ENCODE peak calls at places on chromosomes 11 and 22, in eight cellular contexts. One of them, this sample, is unnamed.

GRCh38 chr11:134509381-134510068 is 97.5 kb upstream of the B3GAT1 start:
- DNase-seq in SK-MEL-5: no peak
- DNase-seq in AG08395: no peak
- DNase-seq in stimulated activated CD8-positive, alpha-beta memory T cell treated with anti-CD3 and anti-CD28 coated beads, Interleukin-15, amount 100 ng/mL, for 4 hours: no peak
- DNase-seq in epithelial cell of prostate: no peak
- DNase-seq in stimulated activated CD4-positive, alpha-beta T cell treated with anti-CD3 and anti-CD28 coated beads, Interleukin-12 subunit alpha, Interleukin-12 subunit beta, amount 100 ng/mL, for 24 hours: no peak
- DNase-seq in effector memory CD4-positive, alpha-beta T cell: no peak
- DNase-seq in GM13976: no peak
- DNase-seq in this sample: no peak

GRCh38 chr22:45159652-45160462 is 3.9 kb upstream of the NUP50 start:
- DNase-seq in effector memory CD4-positive, alpha-beta T cell: no peak
- DNase-seq in GM13976: no peak
- DNase-seq in stimulated activated CD8-positive, alpha-beta memory T cell treated with anti-CD3 and anti-CD28 coated beads, Interleukin-15, amount 100 ng/mL, for 4 hours: no peak
- DNase-seq in SK-MEL-5: peak
- DNase-seq in epithelial cell of prostate: no peak
- DNase-seq in AG08395: no peak
- DNase-seq in stimulated activated CD4-positive, alpha-beta T cell treated with anti-CD3 and anti-CD28 coated beads, Interleukin-12 subunit alpha, Interleukin-12 subunit beta, amount 100 ng/mL, for 24 hours: no peak
- DNase-seq in this sample: no peak

GRCh38 chr11:11661356-11662040 is 39.7 kb upstream of the GALNT18 start:
- DNase-seq in GM13976: no peak
- DNase-seq in stimulated activated CD4-positive, alpha-beta T cell treated with anti-CD3 and anti-CD28 coated beads, Interleukin-12 subunit alpha, Interleukin-12 subunit beta, amount 100 ng/mL, for 24 hours: no peak
- DNase-seq in effector memory CD4-positive, alpha-beta T cell: no peak
- DNase-seq in stimulated activated CD8-positive, alpha-beta memory T cell treated with anti-CD3 and anti-CD28 coated beads, Interleukin-15, amount 100 ng/mL, for 4 hours: no peak
- DNase-seq in epithelial cell of prostate: no peak
- DNase-seq in AG08395: no peak
- DNase-seq in SK-MEL-5: no peak
- DNase-seq in this sample: no peak

GRCh38 chr11:123308077-123308476 is 113.0 kb upstream of the CLMP start:
- DNase-seq in AG08395: peak
- DNase-seq in stimulated activated CD8-positive, alpha-beta memory T cell treated with anti-CD3 and anti-CD28 coated beads, Interleukin-15, amount 100 ng/mL, for 4 hours: no peak
- DNase-seq in SK-MEL-5: no peak
- DNase-seq in epithelial cell of prostate: no peak
- DNase-seq in GM13976: no peak
- DNase-seq in stimulated activated CD4-positive, alpha-beta T cell treated with anti-CD3 and anti-CD28 coated beads, Interleukin-12 subunit alpha, Interleukin-12 subunit beta, amount 100 ng/mL, for 24 hours: no peak
- DNase-seq in effector memory CD4-positive, alpha-beta T cell: no peak
- DNase-seq in this sample: no peak

GRCh38 chr22:31585161-31585859 is 76.7 kb downstream of the PISD start:
- DNase-seq in SK-MEL-5: no peak
- DNase-seq in stimulated activated CD8-positive, alpha-beta memory T cell treated with anti-CD3 and anti-CD28 coated beads, Interleukin-15, amount 100 ng/mL, for 4 hours: no peak
- DNase-seq in GM13976: no peak
- DNase-seq in epithelial cell of prostate: no peak
- DNase-seq in stimulated activated CD4-positive, alpha-beta T cell treated with anti-CD3 and anti-CD28 coated beads, Interleukin-12 subunit alpha, Interleukin-12 subunit beta, amount 100 ng/mL, for 24 hours: no peak
- DNase-seq in AG08395: peak
- DNase-seq in effector memory CD4-positive, alpha-beta T cell: no peak
- DNase-seq in this sample: no peak

GRCh38 chr11:126115253-126115540 is 52.5 kb upstream of the CDON start:
- DNase-seq in epithelial cell of prostate: no peak
- DNase-seq in GM13976: no peak
- DNase-seq in AG08395: no peak
- DNase-seq in stimulated activated CD8-positive, alpha-beta memory T cell treated with anti-CD3 and anti-CD28 coated beads, Interleukin-15, amount 100 ng/mL, for 4 hours: no peak
- DNase-seq in effector memory CD4-positive, alpha-beta T cell: no peak
- DNase-seq in stimulated activated CD4-positive, alpha-beta T cell treated with anti-CD3 and anti-CD28 coated beads, Interleukin-12 subunit alpha, Interleukin-12 subunit beta, amount 100 ng/mL, for 24 hours: no peak
- DNase-seq in SK-MEL-5: no peak
- DNase-seq in this sample: peak

GRCh38 chr11:46438211-46438610 is 46.6 kb upstream of the CHRM4 start:
- DNase-seq in stimulated activated CD8-positive, alpha-beta memory T cell treated with anti-CD3 and anti-CD28 coated beads, Interleukin-15, amount 100 ng/mL, for 4 hours: no peak
- DNase-seq in GM13976: no peak
- DNase-seq in effector memory CD4-positive, alpha-beta T cell: no peak
- DNase-seq in SK-MEL-5: no peak
- DNase-seq in AG08395: no peak
- DNase-seq in epithelial cell of prostate: no peak
- DNase-seq in stimulated activated CD4-positive, alpha-beta T cell treated with anti-CD3 and anti-CD28 coated beads, Interleukin-12 subunit alpha, Interleukin-12 subunit beta, amount 100 ng/mL, for 24 hours: no peak
- DNase-seq in this sample: no peak

GRCh38 chr11:122101625-122102291 is 14.3 kb downstream of the BLID start:
- DNase-seq in stimulated activated CD4-positive, alpha-beta T cell treated with anti-CD3 and anti-CD28 coated beads, Interleukin-12 subunit alpha, Interleukin-12 subunit beta, amount 100 ng/mL, for 24 hours: no peak
- DNase-seq in SK-MEL-5: peak
- DNase-seq in stimulated activated CD8-positive, alpha-beta memory T cell treated with anti-CD3 and anti-CD28 coated beads, Interleukin-15, amount 100 ng/mL, for 4 hours: no peak
- DNase-seq in AG08395: peak
- DNase-seq in effector memory CD4-positive, alpha-beta T cell: no peak
- DNase-seq in epithelial cell of prostate: no peak
- DNase-seq in GM13976: no peak
- DNase-seq in this sample: no peak

GRCh38 chr11:15969701-15970329 is 386.5 kb downstream of the SOX6 start:
- DNase-seq in stimulated activated CD4-positive, alpha-beta T cell treated with anti-CD3 and anti-CD28 coated beads, Interleukin-12 subunit alpha, Interleukin-12 subunit beta, amount 100 ng/mL, for 24 hours: no peak
- DNase-seq in effector memory CD4-positive, alpha-beta T cell: no peak
- DNase-seq in GM13976: no peak
- DNase-seq in epithelial cell of prostate: peak
- DNase-seq in stimulated activated CD8-positive, alpha-beta memory T cell treated with anti-CD3 and anti-CD28 coated beads, Interleukin-15, amount 100 ng/mL, for 4 hours: no peak
- DNase-seq in AG08395: peak
- DNase-seq in SK-MEL-5: peak
- DNase-seq in this sample: no peak

GRCh38 chr11:36493332-36493731 is 16.7 kb downstream of the TRAF6 start:
- DNase-seq in AG08395: no peak
- DNase-seq in GM13976: no peak
- DNase-seq in epithelial cell of prostate: no peak
- DNase-seq in effector memory CD4-positive, alpha-beta T cell: no peak
- DNase-seq in stimulated activated CD4-positive, alpha-beta T cell treated with anti-CD3 and anti-CD28 coated beads, Interleukin-12 subunit alpha, Interleukin-12 subunit beta, amount 100 ng/mL, for 24 hours: no peak
- DNase-seq in SK-MEL-5: no peak
- DNase-seq in stimulated activated CD8-positive, alpha-beta memory T cell treated with anti-CD3 and anti-CD28 coated beads, Interleukin-15, amount 100 ng/mL, for 4 hours: no peak
- DNase-seq in this sample: no peak

GRCh38 chr11:27876209-27876775 is 176.0 kb upstream of the BDNF start:
- DNase-seq in stimulated activated CD8-positive, alpha-beta memory T cell treated with anti-CD3 and anti-CD28 coated beads, Interleukin-15, amount 100 ng/mL, for 4 hours: no peak
- DNase-seq in epithelial cell of prostate: no peak
- DNase-seq in GM13976: no peak
- DNase-seq in SK-MEL-5: no peak
- DNase-seq in stimulated activated CD4-positive, alpha-beta T cell treated with anti-CD3 and anti-CD28 coated beads, Interleukin-12 subunit alpha, Interleukin-12 subunit beta, amount 100 ng/mL, for 24 hours: no peak
- DNase-seq in AG08395: no peak
- DNase-seq in effector memory CD4-positive, alpha-beta T cell: no peak
- DNase-seq in this sample: no peak

GRCh38 chr11:2383823-2384722 is 7.0 kb downstream of the CD81 start:
- DNase-seq in stimulated activated CD4-positive, alpha-beta T cell treated with anti-CD3 and anti-CD28 coated beads, Interleukin-12 subunit alpha, Interleukin-12 subunit beta, amount 100 ng/mL, for 24 hours: no peak
- DNase-seq in stimulated activated CD8-positive, alpha-beta memory T cell treated with anti-CD3 and anti-CD28 coated beads, Interleukin-15, amount 100 ng/mL, for 4 hours: no peak
- DNase-seq in AG08395: no peak
- DNase-seq in epithelial cell of prostate: no peak
- DNase-seq in SK-MEL-5: peak
- DNase-seq in GM13976: peak
- DNase-seq in effector memory CD4-positive, alpha-beta T cell: peak
- DNase-seq in this sample: no peak

GRCh38 chr22:28497188-28497587 is 182.5 kb downstream of the TTC28 start:
- DNase-seq in AG08395: peak
- DNase-seq in SK-MEL-5: no peak
- DNase-seq in GM13976: no peak
- DNase-seq in stimulated activated CD8-positive, alpha-beta memory T cell treated with anti-CD3 and anti-CD28 coated beads, Interleukin-15, amount 100 ng/mL, for 4 hours: no peak
- DNase-seq in epithelial cell of prostate: no peak
- DNase-seq in effector memory CD4-positive, alpha-beta T cell: no peak
- DNase-seq in stimulated activated CD4-positive, alpha-beta T cell treated with anti-CD3 and anti-CD28 coated beads, Interleukin-12 subunit alpha, Interleukin-12 subunit beta, amount 100 ng/mL, for 24 hours: no peak
- DNase-seq in this sample: no peak

GRCh38 chr11:3639841-3640240 is 2.0 kb downstream of the ART5 start:
- DNase-seq in AG08395: no peak
- DNase-seq in SK-MEL-5: no peak
- DNase-seq in effector memory CD4-positive, alpha-beta T cell: no peak
- DNase-seq in epithelial cell of prostate: no peak
- DNase-seq in GM13976: no peak
- DNase-seq in stimulated activated CD4-positive, alpha-beta T cell treated with anti-CD3 and anti-CD28 coated beads, Interleukin-12 subunit alpha, Interleukin-12 subunit beta, amount 100 ng/mL, for 24 hours: no peak
- DNase-seq in stimulated activated CD8-positive, alpha-beta memory T cell treated with anti-CD3 and anti-CD28 coated beads, Interleukin-15, amount 100 ng/mL, for 4 hours: no peak
- DNase-seq in this sample: no peak

GRCh38 chr11:64856382-64857227 is 12.2 kb upstream of the CDC42BPG start:
- DNase-seq in SK-MEL-5: no peak
- DNase-seq in epithelial cell of prostate: no peak
- DNase-seq in stimulated activated CD4-positive, alpha-beta T cell treated with anti-CD3 and anti-CD28 coated beads, Interleukin-12 subunit alpha, Interleukin-12 subunit beta, amount 100 ng/mL, for 24 hours: no peak
- DNase-seq in AG08395: peak
- DNase-seq in effector memory CD4-positive, alpha-beta T cell: peak
- DNase-seq in stimulated activated CD8-positive, alpha-beta memory T cell treated with anti-CD3 and anti-CD28 coated beads, Interleukin-15, amount 100 ng/mL, for 4 hours: no peak
- DNase-seq in GM13976: no peak
- DNase-seq in this sample: no peak

GRCh38 chr11:70073881-70074371 is 4.2 kb upstream of the ANO1 start:
- DNase-seq in effector memory CD4-positive, alpha-beta T cell: no peak
- DNase-seq in stimulated activated CD8-positive, alpha-beta memory T cell treated with anti-CD3 and anti-CD28 coated beads, Interleukin-15, amount 100 ng/mL, for 4 hours: no peak
- DNase-seq in AG08395: no peak
- DNase-seq in GM13976: peak
- DNase-seq in SK-MEL-5: no peak
- DNase-seq in stimulated activated CD4-positive, alpha-beta T cell treated with anti-CD3 and anti-CD28 coated beads, Interleukin-12 subunit alpha, Interleukin-12 subunit beta, amount 100 ng/mL, for 24 hours: no peak
- DNase-seq in epithelial cell of prostate: no peak
- DNase-seq in this sample: no peak

GRCh38 chr11:942853-943252 is 17.2 kb downstream of the AP2A2 start:
- DNase-seq in SK-MEL-5: no peak
- DNase-seq in GM13976: no peak
- DNase-seq in effector memory CD4-positive, alpha-beta T cell: no peak
- DNase-seq in AG08395: peak
- DNase-seq in stimulated activated CD4-positive, alpha-beta T cell treated with anti-CD3 and anti-CD28 coated beads, Interleukin-12 subunit alpha, Interleukin-12 subunit beta, amount 100 ng/mL, for 24 hours: no peak
- DNase-seq in epithelial cell of prostate: no peak
- DNase-seq in stimulated activated CD8-positive, alpha-beta memory T cell treated with anti-CD3 and anti-CD28 coated beads, Interleukin-15, amount 100 ng/mL, for 4 hours: no peak
- DNase-seq in this sample: no peak

GRCh38 chr11:71843858-71844257 is 10.9 kb downstream of the DEFB108B start:
- DNase-seq in stimulated activated CD8-positive, alpha-beta memory T cell treated with anti-CD3 and anti-CD28 coated beads, Interleukin-15, amount 100 ng/mL, for 4 hours: no peak
- DNase-seq in stimulated activated CD4-positive, alpha-beta T cell treated with anti-CD3 and anti-CD28 coated beads, Interleukin-12 subunit alpha, Interleukin-12 subunit beta, amount 100 ng/mL, for 24 hours: no peak
- DNase-seq in SK-MEL-5: no peak
- DNase-seq in GM13976: no peak
- DNase-seq in effector memory CD4-positive, alpha-beta T cell: no peak
- DNase-seq in AG08395: no peak
- DNase-seq in epithelial cell of prostate: no peak
- DNase-seq in this sample: no peak

GRCh38 chr11:123562829-123563228 is 91.6 kb downstream of the SCN3B start:
- DNase-seq in GM13976: no peak
- DNase-seq in stimulated activated CD8-positive, alpha-beta memory T cell treated with anti-CD3 and anti-CD28 coated beads, Interleukin-15, amount 100 ng/mL, for 4 hours: no peak
- DNase-seq in epithelial cell of prostate: no peak
- DNase-seq in SK-MEL-5: no peak
- DNase-seq in AG08395: no peak
- DNase-seq in effector memory CD4-positive, alpha-beta T cell: no peak
- DNase-seq in stimulated activated CD4-positive, alpha-beta T cell treated with anti-CD3 and anti-CD28 coated beads, Interleukin-12 subunit alpha, Interleukin-12 subunit beta, amount 100 ng/mL, for 24 hours: no peak
- DNase-seq in this sample: no peak

GRCh38 chr22:25492950-25493790 is 71.3 kb upstream of the GRK3 start:
- DNase-seq in AG08395: no peak
- DNase-seq in epithelial cell of prostate: no peak
- DNase-seq in SK-MEL-5: no peak
- DNase-seq in stimulated activated CD8-positive, alpha-beta memory T cell treated with anti-CD3 and anti-CD28 coated beads, Interleukin-15, amount 100 ng/mL, for 4 hours: no peak
- DNase-seq in effector memory CD4-positive, alpha-beta T cell: no peak
- DNase-seq in stimulated activated CD4-positive, alpha-beta T cell treated with anti-CD3 and anti-CD28 coated beads, Interleukin-12 subunit alpha, Interleukin-12 subunit beta, amount 100 ng/mL, for 24 hours: no peak
- DNase-seq in GM13976: no peak
- DNase-seq in this sample: no peak

GRCh38 chr11:25576320-25576719 is 755.6 kb upstream of the ANO3 start:
- DNase-seq in SK-MEL-5: no peak
- DNase-seq in GM13976: no peak
- DNase-seq in stimulated activated CD4-positive, alpha-beta T cell treated with anti-CD3 and anti-CD28 coated beads, Interleukin-12 subunit alpha, Interleukin-12 subunit beta, amount 100 ng/mL, for 24 hours: no peak
- DNase-seq in effector memory CD4-positive, alpha-beta T cell: no peak
- DNase-seq in AG08395: no peak
- DNase-seq in stimulated activated CD8-positive, alpha-beta memory T cell treated with anti-CD3 and anti-CD28 coated beads, Interleukin-15, amount 100 ng/mL, for 4 hours: no peak
- DNase-seq in epithelial cell of prostate: no peak
- DNase-seq in this sample: no peak

GRCh38 chr22:21945453-21946261 is 7.0 kb downstream of the PPM1F start:
- DNase-seq in epithelial cell of prostate: no peak
- DNase-seq in stimulated activated CD4-positive, alpha-beta T cell treated with anti-CD3 and anti-CD28 coated beads, Interleukin-12 subunit alpha, Interleukin-12 subunit beta, amount 100 ng/mL, for 24 hours: no peak
- DNase-seq in GM13976: no peak
- DNase-seq in SK-MEL-5: no peak
- DNase-seq in AG08395: no peak
- DNase-seq in effector memory CD4-positive, alpha-beta T cell: no peak
- DNase-seq in stimulated activated CD8-positive, alpha-beta memory T cell treated with anti-CD3 and anti-CD28 coated beads, Interleukin-15, amount 100 ng/mL, for 4 hours: no peak
- DNase-seq in this sample: no peak

GRCh38 chr11:23611726-23612125 is 751.5 kb upstream of the CCDC179 start:
- DNase-seq in epithelial cell of prostate: no peak
- DNase-seq in stimulated activated CD8-positive, alpha-beta memory T cell treated with anti-CD3 and anti-CD28 coated beads, Interleukin-15, amount 100 ng/mL, for 4 hours: no peak
- DNase-seq in SK-MEL-5: no peak
- DNase-seq in GM13976: no peak
- DNase-seq in AG08395: no peak
- DNase-seq in effector memory CD4-positive, alpha-beta T cell: no peak
- DNase-seq in stimulated activated CD4-positive, alpha-beta T cell treated with anti-CD3 and anti-CD28 coated beads, Interleukin-12 subunit alpha, Interleukin-12 subunit beta, amount 100 ng/mL, for 24 hours: no peak
- DNase-seq in this sample: no peak

GRCh38 chr11:116454951-116455350 is 317.8 kb downstream of the BUD13 start:
- DNase-seq in epithelial cell of prostate: no peak
- DNase-seq in SK-MEL-5: no peak
- DNase-seq in effector memory CD4-positive, alpha-beta T cell: no peak
- DNase-seq in AG08395: no peak
- DNase-seq in GM13976: no peak
- DNase-seq in stimulated activated CD8-positive, alpha-beta memory T cell treated with anti-CD3 and anti-CD28 coated beads, Interleukin-15, amount 100 ng/mL, for 4 hours: no peak
- DNase-seq in stimulated activated CD4-positive, alpha-beta T cell treated with anti-CD3 and anti-CD28 coated beads, Interleukin-12 subunit alpha, Interleukin-12 subunit beta, amount 100 ng/mL, for 24 hours: no peak
- DNase-seq in this sample: no peak

GRCh38 chr11:73978576-73979086 is 4.0 kb downstream of the UCP2 start:
- DNase-seq in SK-MEL-5: no peak
- DNase-seq in GM13976: no peak
- DNase-seq in effector memory CD4-positive, alpha-beta T cell: no peak
- DNase-seq in AG08395: peak
- DNase-seq in stimulated activated CD4-positive, alpha-beta T cell treated with anti-CD3 and anti-CD28 coated beads, Interleukin-12 subunit alpha, Interleukin-12 subunit beta, amount 100 ng/mL, for 24 hours: no peak
- DNase-seq in stimulated activated CD8-positive, alpha-beta memory T cell treated with anti-CD3 and anti-CD28 coated beads, Interleukin-15, amount 100 ng/mL, for 4 hours: no peak
- DNase-seq in epithelial cell of prostate: no peak
- DNase-seq in this sample: no peak

GRCh38 chr11:32173435-32173834 is 82.6 kb downstream of the RCN1 start:
- DNase-seq in epithelial cell of prostate: no peak
- DNase-seq in stimulated activated CD8-positive, alpha-beta memory T cell treated with anti-CD3 and anti-CD28 coated beads, Interleukin-15, amount 100 ng/mL, for 4 hours: no peak
- DNase-seq in AG08395: peak
- DNase-seq in effector memory CD4-positive, alpha-beta T cell: no peak
- DNase-seq in stimulated activated CD4-positive, alpha-beta T cell treated with anti-CD3 and anti-CD28 coated beads, Interleukin-12 subunit alpha, Interleukin-12 subunit beta, amount 100 ng/mL, for 24 hours: no peak
- DNase-seq in GM13976: peak
- DNase-seq in SK-MEL-5: peak
- DNase-seq in this sample: no peak